ENCODE peak calls at places on chromosomes 16 and 17, in seven cellular contexts. A is OCI-LY7; N is heart right ventricle; K is neuronal stem cell; B is IMR-90; L is body of pancreas; G is CD4-positive, CD25-positive, alpha-beta regulatory T cell. X is an unnamed sample.

GRCh38 chr16:30457256-30457655 is 11.6 kb upstream of the SEPHS2 start:
- DNase-seq in N (peak; percentile 37), A (no peak), B (no peak), L (no peak), G (no peak), K (no peak), X (no peak)

GRCh38 chr16:31113420-31114124 is 3.9 kb upstream of the KAT8 start:
- DNase-seq in A (no peak), L (no peak), K (no peak), G (no peak), B (no peak), N (no peak), X (no peak)

GRCh38 chr17:44881145-44881544 is 18.1 kb downstream of the EFTUD2 start:
- DNase-seq in A (no peak), G (no peak), L (no peak), N (no peak), B (no peak), K (no peak), X (no peak)

GRCh38 chr17:30524847-30525246 is 47.6 kb downstream of the GOSR1 start:
- DNase-seq in B (peak; percentile 30), L (no peak), K (no peak), G (no peak), A (no peak), N (peak; percentile 24), X (no peak)

GRCh38 chr16:57756424-57757325 is 21.1 kb downstream of the KATNB1 start:
- DNase-seq in K (no peak), G (no peak), L (no peak), N (no peak), B (no peak), A (no peak), X (peak; percentile 74)

GRCh38 chr17:38465420-38466345 is 37.4 kb downstream of the ARHGAP23 start:
- DNase-seq in A (no peak), G (no peak), K (no peak), N (peak; percentile 71), L (no peak), B (peak; percentile 71), X (peak; percentile 83)

GRCh38 chr16:57955572-57955971 is 15.4 kb downstream of the CNGB1 start:
- DNase-seq in N (no peak), L (peak; percentile 77), G (no peak), K (no peak), A (no peak), B (no peak), X (peak; percentile 56)

GRCh38 chr16:86865866-86866675 is 287.7 kb downstream of the FOXL1 start:
- DNase-seq in N (peak; percentile 86), G (no peak), B (peak; percentile 44), K (no peak), L (no peak), A (no peak), X (no peak)

GRCh38 chr17:1904273-1905052 is 74.7 kb downstream of the RPA1 start:
- DNase-seq in G (no peak), K (no peak), A (peak; percentile 88), L (no peak), N (no peak), B (no peak), X (no peak)

GRCh38 chr17:27283057-27283456 is 10.9 kb upstream of the WSB1 start:
- DNase-seq in L (no peak), G (no peak), A (no peak), K (no peak), N (no peak), B (no peak), X (no peak)

GRCh38 chr17:18246880-18247612 is 11.5 kb downstream of the FLII start:
- DNase-seq in G (peak; percentile 30), N (peak; percentile 54), K (no peak), A (peak; percentile 56), L (peak; percentile 61), B (peak; percentile 8), X (peak; percentile 90)

GRCh38 chr17:37492167-37492566 is 2.5 kb downstream of the DUSP14 start:
- DNase-seq in G (no peak), N (no peak), B (no peak), L (no peak), K (no peak), A (no peak), X (no peak)

GRCh38 chr17:15952916-15953865 is 8.3 kb downstream of the ADORA2B start:
- DNase-seq in K (no peak), L (no peak), A (no peak), B (no peak), N (no peak), G (no peak), X (peak; percentile 39)

GRCh38 chr17:36777118-36777517 is 160.2 kb upstream of the LHX1 start:
- DNase-seq in G (no peak), N (no peak), L (no peak), A (no peak), K (peak; percentile 54), B (peak; percentile 6), X (no peak)

GRCh38 chr17:19387921-19388521 is 1.0 kb upstream of the MFAP4 start:
- DNase-seq in K (no peak), A (no peak), N (no peak), L (no peak), G (no peak), B (peak; percentile 76), X (peak; percentile 24)

GRCh38 chr16:85733155-85733838 is 17.6 kb downstream of the C16orf74 start:
- DNase-seq in L (no peak), N (no peak), B (no peak), A (no peak), K (no peak), G (no peak), X (no peak)

GRCh38 chr16:86808863-86809444 is 230.6 kb downstream of the FOXL1 start:
- DNase-seq in A (no peak), B (no peak), G (no peak), N (no peak), K (no peak), L (no peak), X (no peak)

GRCh38 chr16:73154063-73154870 is 106.3 kb upstream of the ZFHX3 start:
- DNase-seq in K (no peak), N (peak; percentile 38), G (no peak), L (no peak), A (no peak), B (no peak), X (no peak)

GRCh38 chr17:34626141-34626681 is 46.8 kb downstream of the TMEM132E start:
- DNase-seq in A (no peak), K (no peak), L (peak; percentile 16), B (no peak), G (no peak), N (no peak), X (no peak)

GRCh38 chr17:489758-490329 is 137.2 kb upstream of the RPH3AL start:
- DNase-seq in K (peak; percentile 45), G (peak; percentile 91), A (peak; percentile 69), B (peak; percentile 44), L (peak; percentile 23), N (peak; percentile 38), X (peak; percentile 84)

GRCh38 chr17:76906463-76906862 is 38.3 kb downstream of the MGAT5B start:
- DNase-seq in B (no peak), L (no peak), A (no peak), G (no peak), K (no peak), N (no peak), X (no peak)

GRCh38 chr17:32383926-32384434 is 34.0 kb downstream of the ZNF207 start:
- DNase-seq in G (no peak), L (no peak), B (no peak), A (no peak), K (no peak), N (no peak), X (no peak)

GRCh38 chr17:31724619-31725018 is 134.4 kb downstream of the COPRS start:
- DNase-seq in N (no peak), A (no peak), G (no peak), B (peak; percentile 58), K (no peak), L (no peak), X (no peak)

DNA sequence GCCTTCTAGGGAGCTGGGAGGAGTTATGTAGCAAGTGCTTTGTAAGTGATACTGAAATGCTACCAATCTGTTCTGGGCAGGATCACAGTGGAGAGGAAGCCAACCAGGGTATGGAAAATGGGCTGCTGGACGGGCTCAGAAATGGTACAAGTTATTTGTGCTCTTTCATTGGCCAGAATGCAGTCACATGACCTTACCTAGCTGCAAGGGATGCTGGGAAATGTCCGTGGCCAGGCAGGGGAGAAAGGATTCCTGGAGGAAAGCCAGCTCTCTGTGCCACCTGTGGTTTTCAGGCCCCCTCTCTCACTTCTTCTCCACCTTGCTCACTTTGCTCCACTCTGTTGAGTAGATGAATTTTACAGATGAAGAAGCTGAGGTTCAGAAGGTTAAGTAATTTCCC is 4.8 kb downstream of the EEF2K start:
- DNase-seq in N (no peak), L (no peak), A (no peak), K (no peak), B (no peak), G (no peak), X (no peak)
- H3K4me1 ChIP-seq in N (peaks cover 21% of the 10 kb centered on the region), L (peaks cover 33% of the 10 kb centered on the region), A (peaks cover 47% of the 10 kb centered on the region), K (peaks cover 5% of the 10 kb centered on the region), B (peaks cover 10% of the 10 kb centered on the region), G (peaks cover 22% of the 10 kb centered on the region), X (peaks cover 4% of the 10 kb centered on the region)

GRCh38 chr16:21033707-21034106 is 116.9 kb downstream of the DNAH3 start:
- DNase-seq in N (peak; percentile 76), B (no peak), G (no peak), A (no peak), L (no peak), K (no peak), X (no peak)
- H3K27ac ChIP-seq in N (no peak overlapping the region), B (no peak overlapping the region), G (no peak overlapping the region), A (no peak overlapping the region), L (no peak overlapping the region), K (no peak overlapping the region), X (no peak overlapping the region)

GRCh38 chr16:10262377-10263132 is 80.3 kb upstream of the GRIN2A start:
- DNase-seq in L (no peak), A (no peak), K (no peak), B (no peak), G (no peak), N (no peak), X (no peak)
- H3K4me3 ChIP-seq in L (no peak overlapping the region), A (no peak overlapping the region), K (no peak overlapping the region), B (no peak overlapping the region), G (no peak overlapping the region), N (no peak overlapping the region), X (no peak overlapping the region)

DNA sequence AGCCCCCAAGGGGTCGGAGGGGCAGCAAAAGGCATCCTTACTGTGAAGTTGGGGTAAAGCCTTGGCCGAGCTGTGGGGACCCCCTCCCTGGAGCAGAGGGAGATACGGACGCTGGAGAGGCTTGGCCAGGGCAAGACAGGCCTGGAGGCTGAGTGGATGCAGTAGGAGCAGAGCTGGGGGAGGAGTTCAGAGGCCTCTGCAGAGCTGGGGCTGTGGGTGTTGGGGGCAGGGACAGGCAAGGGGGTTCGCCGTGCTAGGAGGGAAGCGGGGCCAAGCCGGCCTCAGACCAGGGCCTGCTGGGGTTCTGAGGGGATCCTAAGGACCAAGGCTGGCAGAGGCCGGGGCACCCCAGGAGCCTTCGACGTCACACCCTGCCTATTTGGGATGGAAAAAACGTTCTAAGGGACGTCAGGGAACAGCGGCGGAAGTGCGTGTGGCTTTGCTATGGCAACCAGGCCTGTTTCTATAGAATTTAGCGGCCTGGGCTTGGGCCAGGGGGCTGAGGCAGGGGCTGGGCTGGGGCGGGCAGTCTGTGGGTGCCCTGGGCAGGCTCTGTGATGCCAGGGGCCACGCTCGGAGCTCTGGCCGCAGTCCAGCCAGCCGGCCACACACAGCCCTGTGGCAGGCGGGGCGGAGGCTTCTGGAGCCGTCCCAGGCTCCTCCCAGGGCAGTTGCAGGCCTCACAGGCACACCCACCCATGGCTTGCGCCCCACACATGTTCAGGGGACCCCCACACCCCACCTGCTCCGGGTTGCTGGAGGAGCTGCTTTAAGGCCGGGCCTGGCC is 3.7 kb downstream of the TRAF7 start:
- DNase-seq in N (peak; percentile 65), A (no peak), K (no peak), B (peak; percentile 59), G (no peak), L (no peak), X (no peak)
- H3K4me1 ChIP-seq in N (peaks cover 57% of the 10 kb centered on the region), A (peaks cover 10% of the 10 kb centered on the region), K (peaks cover 13% of the 10 kb centered on the region), B (peaks cover 37% of the 10 kb centered on the region), G (peaks cover 29% of the 10 kb centered on the region), L (peaks cover 36% of the 10 kb centered on the region), X (peaks cover 30% of the 10 kb centered on the region)

X was measured in kidney.